ENCODE peak calls at places on chromosomes 7 and 10, in five cellular contexts. One of them, this sample, is unnamed.

GRCh38 chr10:91410638-91411367 is 659 bp downstream of the HECTD2 start:
- DNase-seq in bronchial epithelial cell: peak
- DNase-seq in fibroblast of the aortic adventitia: peak
- DNase-seq in cardiac fibroblast: peak
- DNase-seq in AG09309: no peak
- DNase-seq in this sample: no peak

GRCh38 chr10:22340362-22341189 is 4.7 kb upstream of the SPAG6 start:
- DNase-seq in fibroblast of the aortic adventitia: peak
- DNase-seq in AG09309: no peak
- DNase-seq in cardiac fibroblast: peak
- DNase-seq in bronchial epithelial cell: no peak
- DNase-seq in this sample: no peak

GRCh38 chr10:101032637-101033201 is 1.7 kb downstream of the SFXN3 start:
- DNase-seq in bronchial epithelial cell: peak
- DNase-seq in fibroblast of the aortic adventitia: peak
- DNase-seq in cardiac fibroblast: peak
- DNase-seq in AG09309: no peak
- DNase-seq in this sample: no peak

GRCh38 chr7:25967278-25968204 is 184.5 kb upstream of the NFE2L3 start:
- DNase-seq in bronchial epithelial cell: no peak
- DNase-seq in AG09309: no peak
- DNase-seq in cardiac fibroblast: no peak
- DNase-seq in fibroblast of the aortic adventitia: no peak
- DNase-seq in this sample: no peak

GRCh38 chr10:6136215-6137201 is 47.7 kb downstream of the RBM17 start:
- DNase-seq in fibroblast of the aortic adventitia: peak
- DNase-seq in cardiac fibroblast: peak
- DNase-seq in AG09309: peak
- DNase-seq in bronchial epithelial cell: peak
- DNase-seq in this sample: peak

GRCh38 chr10:88196298-88196697 is 332.9 kb downstream of the PTEN start:
- DNase-seq in fibroblast of the aortic adventitia: peak
- DNase-seq in AG09309: no peak
- DNase-seq in bronchial epithelial cell: no peak
- DNase-seq in cardiac fibroblast: no peak
- DNase-seq in this sample: no peak

GRCh38 chr10:29081971-29082699 is 206.7 kb upstream of the LYZL1 start:
- DNase-seq in AG09309: no peak
- DNase-seq in cardiac fibroblast: no peak
- DNase-seq in fibroblast of the aortic adventitia: no peak
- DNase-seq in bronchial epithelial cell: no peak
- DNase-seq in this sample: no peak

GRCh38 chr7:34718867-34719266 is 60.8 kb downstream of the NPSR1 start:
- DNase-seq in fibroblast of the aortic adventitia: no peak
- DNase-seq in AG09309: no peak
- DNase-seq in cardiac fibroblast: no peak
- DNase-seq in bronchial epithelial cell: no peak
- DNase-seq in this sample: no peak

GRCh38 chr10:120713573-120713972 is 137.6 kb upstream of the WDR11 start:
- DNase-seq in cardiac fibroblast: no peak
- DNase-seq in bronchial epithelial cell: no peak
- DNase-seq in AG09309: no peak
- DNase-seq in fibroblast of the aortic adventitia: no peak
- DNase-seq in this sample: no peak

GRCh38 chr10:32376027-32376426 is 29.1 kb upstream of the EPC1 start:
- DNase-seq in fibroblast of the aortic adventitia: no peak
- DNase-seq in bronchial epithelial cell: no peak
- DNase-seq in cardiac fibroblast: no peak
- DNase-seq in AG09309: no peak
- DNase-seq in this sample: no peak

GRCh38 chr10:132451506-132452215 is 54.7 kb downstream of the PWWP2B start:
- DNase-seq in cardiac fibroblast: no peak
- DNase-seq in fibroblast of the aortic adventitia: no peak
- DNase-seq in bronchial epithelial cell: peak
- DNase-seq in AG09309: no peak
- DNase-seq in this sample: no peak

GRCh38 chr10:119377905-119378736 is 164.4 kb downstream of the RGS10 start:
- DNase-seq in cardiac fibroblast: no peak
- DNase-seq in bronchial epithelial cell: no peak
- DNase-seq in AG09309: no peak
- DNase-seq in fibroblast of the aortic adventitia: peak
- DNase-seq in this sample: no peak

GRCh38 chr10:1551636-1552338 is 185.5 kb downstream of the ADARB2 start:
- DNase-seq in cardiac fibroblast: no peak
- DNase-seq in AG09309: no peak
- DNase-seq in fibroblast of the aortic adventitia: no peak
- DNase-seq in bronchial epithelial cell: no peak
- DNase-seq in this sample: no peak

GRCh38 chr7:85622059-85622458 is 435.2 kb upstream of the SEMA3D start:
- DNase-seq in fibroblast of the aortic adventitia: no peak
- DNase-seq in AG09309: no peak
- DNase-seq in cardiac fibroblast: no peak
- DNase-seq in bronchial epithelial cell: no peak
- DNase-seq in this sample: no peak

GRCh38 chr10:11757452-11757819 is 15.3 kb downstream of the ECHDC3 start:
- DNase-seq in cardiac fibroblast: peak
- DNase-seq in AG09309: peak
- DNase-seq in fibroblast of the aortic adventitia: peak
- DNase-seq in bronchial epithelial cell: peak
- DNase-seq in this sample: no peak

GRCh38 chr10:86652361-86653202 is 1.8 kb upstream of the OPN4 start:
- DNase-seq in AG09309: no peak
- DNase-seq in fibroblast of the aortic adventitia: peak
- DNase-seq in cardiac fibroblast: peak
- DNase-seq in bronchial epithelial cell: no peak
- DNase-seq in this sample: no peak

GRCh38 chr10:78505657-78506056 is 472.0 kb downstream of the RPS24 start:
- DNase-seq in AG09309: no peak
- DNase-seq in fibroblast of the aortic adventitia: no peak
- DNase-seq in bronchial epithelial cell: no peak
- DNase-seq in cardiac fibroblast: no peak
- DNase-seq in this sample: no peak

GRCh38 chr10:17233534-17233933 is 5.5 kb downstream of the VIM start:
- DNase-seq in AG09309: no peak
- DNase-seq in fibroblast of the aortic adventitia: peak
- DNase-seq in bronchial epithelial cell: no peak
- DNase-seq in cardiac fibroblast: peak
- DNase-seq in this sample: no peak
- H3K4me3 ChIP-seq in AG09309: peak
- H3K4me3 ChIP-seq in fibroblast of the aortic adventitia: peak
- H3K4me3 ChIP-seq in bronchial epithelial cell: no peak
- H3K4me3 ChIP-seq in cardiac fibroblast: no peak
- H3K4me3 ChIP-seq in this sample: no peak

DNA sequence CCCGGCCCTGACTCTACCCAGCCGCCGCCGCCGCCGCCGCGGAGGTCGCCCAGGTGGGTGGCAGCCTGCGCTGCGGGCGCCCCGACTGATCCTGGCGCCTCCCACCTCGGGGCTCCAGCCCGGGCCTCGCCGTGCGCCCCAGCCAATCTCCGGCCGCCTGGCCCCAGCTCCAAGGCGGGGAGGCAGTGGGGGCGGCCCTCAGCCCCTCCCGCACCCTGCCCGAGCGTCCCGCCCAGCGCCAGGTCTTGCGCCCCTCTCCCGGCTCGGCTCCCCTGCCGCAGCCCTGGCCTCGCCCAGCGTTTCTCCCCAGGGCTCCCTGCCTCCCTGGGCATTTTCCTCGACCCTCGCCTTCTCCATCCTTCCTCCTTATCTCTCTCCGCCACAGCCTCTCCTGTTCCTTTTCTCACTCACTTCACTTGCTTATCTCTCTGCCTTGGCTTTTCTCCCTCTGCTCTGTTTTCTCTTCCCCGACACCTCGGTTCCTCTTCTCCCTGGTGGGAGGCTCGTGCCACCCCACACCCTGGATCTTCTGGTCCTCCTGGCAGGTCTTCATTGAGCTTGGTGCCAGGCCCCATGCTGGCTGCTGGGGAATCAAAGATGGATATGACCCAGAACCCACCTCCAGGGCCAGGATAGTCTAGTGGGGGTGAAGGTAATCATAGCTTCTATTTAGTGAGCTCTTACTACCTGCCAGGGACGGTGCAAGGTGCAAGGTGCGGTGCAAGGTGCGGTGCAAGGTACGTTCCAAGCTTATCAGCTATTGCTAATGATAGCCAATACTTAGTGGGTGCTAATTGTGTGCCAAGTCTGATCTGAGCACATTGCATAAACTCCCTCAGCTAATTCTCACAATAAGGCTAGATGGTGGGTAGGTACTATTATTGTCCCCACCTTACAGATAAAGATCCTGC is at the start of gene SFRP5:
- DNase-seq in bronchial epithelial cell: no peak
- DNase-seq in AG09309: no peak
- DNase-seq in cardiac fibroblast: no peak
- DNase-seq in fibroblast of the aortic adventitia: no peak
- DNase-seq in this sample: no peak
- H3K4me3 ChIP-seq in bronchial epithelial cell: no peak
- H3K4me3 ChIP-seq in AG09309: no peak
- H3K4me3 ChIP-seq in cardiac fibroblast: peak
- H3K4me3 ChIP-seq in fibroblast of the aortic adventitia: peak
- H3K4me3 ChIP-seq in this sample: no peak

DNA sequence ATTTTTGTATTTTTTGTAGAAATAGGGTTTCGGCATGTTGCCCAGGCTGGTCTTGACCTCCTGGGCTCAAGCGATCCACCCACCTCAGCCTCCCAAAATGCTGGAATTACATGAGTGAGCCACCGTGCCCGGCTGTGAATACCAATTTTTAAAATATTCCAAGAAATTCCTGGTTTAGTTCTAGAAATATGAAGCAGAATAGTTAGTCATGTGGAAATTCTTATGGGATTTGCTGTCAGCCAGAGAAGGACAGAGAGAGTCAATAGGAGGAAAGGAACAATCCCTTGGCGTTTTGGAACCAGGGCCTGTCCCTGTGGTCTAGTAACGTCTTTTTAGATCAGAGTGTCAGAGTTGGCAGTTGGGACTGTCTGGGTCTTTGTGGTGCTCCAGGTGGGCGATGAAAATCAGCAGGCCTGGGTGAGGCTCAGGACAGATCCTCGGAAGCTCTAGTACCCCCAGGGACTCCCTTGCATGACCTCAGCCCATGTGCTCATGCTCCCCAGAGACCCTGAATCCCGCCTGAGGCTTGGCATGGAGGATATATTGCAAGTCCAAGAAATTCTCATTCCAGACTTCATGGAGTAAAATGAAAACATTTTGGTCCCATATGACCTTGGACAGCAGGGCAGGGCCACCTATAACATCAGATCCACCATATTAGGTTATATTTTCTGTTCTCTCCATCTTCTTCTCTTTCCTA is 7.8 kb downstream of the NODAL start:
- DNase-seq in AG09309: no peak
- DNase-seq in cardiac fibroblast: peak
- DNase-seq in fibroblast of the aortic adventitia: no peak
- DNase-seq in bronchial epithelial cell: no peak
- DNase-seq in this sample: no peak
- H3K4me3 ChIP-seq in AG09309: no peak
- H3K4me3 ChIP-seq in cardiac fibroblast: no peak
- H3K4me3 ChIP-seq in fibroblast of the aortic adventitia: no peak
- H3K4me3 ChIP-seq in bronchial epithelial cell: no peak
- H3K4me3 ChIP-seq in this sample: no peak

GRCh38 chr10:122114156-122114747 is 125.3 kb downstream of the TACC2 start:
- DNase-seq in cardiac fibroblast: peak
- DNase-seq in AG09309: no peak
- DNase-seq in fibroblast of the aortic adventitia: peak
- DNase-seq in bronchial epithelial cell: no peak
- DNase-seq in this sample: no peak
- H3K4me3 ChIP-seq in cardiac fibroblast: peak
- H3K4me3 ChIP-seq in AG09309: peak
- H3K4me3 ChIP-seq in fibroblast of the aortic adventitia: peak
- H3K4me3 ChIP-seq in bronchial epithelial cell: peak
- H3K4me3 ChIP-seq in this sample: no peak

DNA sequence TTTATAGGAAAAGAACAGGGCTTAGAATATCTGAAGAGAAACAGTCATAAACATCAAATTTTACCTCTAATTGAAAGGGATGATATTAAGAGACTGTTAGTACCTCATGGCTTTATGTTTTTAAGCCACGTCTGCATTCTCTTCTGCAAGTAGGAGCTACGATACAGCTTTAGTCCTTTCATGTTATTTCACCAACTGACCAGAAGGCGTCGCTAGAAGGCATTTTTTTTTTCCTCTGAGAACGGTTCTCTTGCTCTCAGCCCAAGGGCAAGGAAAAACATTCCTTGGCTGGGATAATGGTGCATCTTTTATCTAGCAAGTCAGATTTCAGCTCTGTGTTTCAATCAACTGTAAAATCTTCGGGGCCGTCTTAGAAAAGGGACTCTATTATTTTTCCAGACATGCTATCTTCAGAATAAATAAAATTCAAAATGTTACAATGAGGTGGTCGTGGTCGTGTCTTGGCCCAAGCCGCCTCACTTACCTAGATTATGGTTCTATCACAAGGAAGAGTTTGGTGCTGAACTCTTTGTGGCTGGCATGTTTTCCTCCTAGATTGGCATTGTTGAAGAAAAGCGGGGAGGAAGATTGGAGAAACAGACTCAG is 41.6 kb upstream of the LYZL2 start:
- DNase-seq in AG09309: peak
- DNase-seq in fibroblast of the aortic adventitia: peak
- DNase-seq in cardiac fibroblast: peak
- DNase-seq in bronchial epithelial cell: peak
- DNase-seq in this sample: peak
- H3K4me3 ChIP-seq in AG09309: no peak
- H3K4me3 ChIP-seq in fibroblast of the aortic adventitia: no peak
- H3K4me3 ChIP-seq in cardiac fibroblast: peak
- H3K4me3 ChIP-seq in bronchial epithelial cell: no peak
- H3K4me3 ChIP-seq in this sample: no peak

GRCh38 chr7:136045992-136046391 is 68.8 kb upstream of the MTPN start:
- DNase-seq in fibroblast of the aortic adventitia: no peak
- DNase-seq in AG09309: no peak
- DNase-seq in cardiac fibroblast: no peak
- DNase-seq in bronchial epithelial cell: no peak
- DNase-seq in this sample: no peak
- H3K4me3 ChIP-seq in fibroblast of the aortic adventitia: no peak
- H3K4me3 ChIP-seq in AG09309: no peak
- H3K4me3 ChIP-seq in cardiac fibroblast: no peak
- H3K4me3 ChIP-seq in bronchial epithelial cell: no peak
- H3K4me3 ChIP-seq in this sample: no peak

DNA sequence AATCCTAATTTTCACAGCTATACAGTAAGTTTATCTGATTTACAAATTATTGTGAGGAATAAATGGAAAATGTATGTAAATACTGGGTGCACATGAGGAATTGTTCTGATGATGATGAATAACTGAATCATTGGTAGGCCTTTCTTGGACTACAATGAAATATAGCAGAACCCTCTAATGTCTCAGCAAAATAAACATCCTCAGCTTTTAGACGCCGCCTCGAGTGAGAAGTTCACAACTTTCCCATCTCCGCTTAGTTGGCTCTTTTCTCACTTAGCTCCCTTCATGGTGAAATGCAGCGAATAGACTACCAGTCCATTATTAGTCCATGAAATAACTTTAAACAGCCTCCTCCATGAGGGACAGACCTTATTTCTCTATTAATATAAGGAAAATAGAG is 182.3 kb downstream of the BICC1 start:
- DNase-seq in AG09309: no peak
- DNase-seq in bronchial epithelial cell: peak
- DNase-seq in cardiac fibroblast: no peak
- DNase-seq in fibroblast of the aortic adventitia: peak
- DNase-seq in this sample: no peak
- H3K4me3 ChIP-seq in AG09309: no peak
- H3K4me3 ChIP-seq in bronchial epithelial cell: no peak
- H3K4me3 ChIP-seq in cardiac fibroblast: no peak
- H3K4me3 ChIP-seq in fibroblast of the aortic adventitia: no peak
- H3K4me3 ChIP-seq in this sample: no peak